ENCODE peak calls at places on chromosomes 13 and 19, in eight cellular contexts. N is natural killer cell; V is tibial artery; R is AG09319; C is brain microvascular endothelial cell; I is thoracic aorta; W is CD8-positive, alpha-beta T cell; Q is endothelial cell. P is an unnamed sample.

GRCh38 chr19:17488593-17489391 is 18.5 kb downstream of the SLC27A1 start:
- DNase-seq in N (peak), V (peak), Q (peak), W (peak), R (no peak), C (no peak), I (no peak), P (no peak)

GRCh38 chr13:46386426-46386995 is 541 bp downstream of the RUBCNL start:
- DNase-seq in N (no peak), C (no peak), V (no peak), R (no peak), W (no peak), I (no peak), Q (no peak), P (no peak)

GRCh38 chr19:13507053-13507611 is 853 bp upstream of the CACNA1A start:
- DNase-seq in Q (no peak), N (no peak), W (no peak), I (no peak), V (no peak), C (no peak), R (no peak), P (no peak)

GRCh38 chr19:16591803-16592556 is 19.8 kb upstream of the SLC35E1 start:
- DNase-seq in V (no peak), R (no peak), N (no peak), C (no peak), W (no peak), Q (no peak), I (no peak), P (no peak)

GRCh38 chr13:68923995-68924394 is 1183.6 kb upstream of the ATXN8OS start:
- DNase-seq in R (no peak), I (no peak), Q (no peak), C (no peak), V (no peak), W (no peak), N (no peak), P (no peak)

GRCh38 chr19:27738569-27739193 is 1474.3 kb downstream of the UQCRFS1 start:
- DNase-seq in W (no peak), N (no peak), Q (no peak), V (no peak), C (no peak), I (no peak), R (no peak), P (no peak)

GRCh38 chr13:38763446-38764381 is 76.8 kb downstream of the FREM2 start:
- DNase-seq in W (no peak), R (peak), I (no peak), V (no peak), C (peak), Q (peak), N (no peak), P (no peak)

GRCh38 chr13:51457086-51457485 is 4.2 kb upstream of the INTS6 start:
- DNase-seq in I (no peak), R (no peak), C (no peak), N (no peak), W (no peak), V (no peak), Q (no peak), P (no peak)

GRCh38 chr19:49746206-49746958 is 16.7 kb downstream of the TSKS start:
- DNase-seq in Q (no peak), N (peak), V (no peak), I (no peak), W (peak), R (no peak), C (no peak), P (no peak)

GRCh38 chr13:68851026-68851425 is 1256.6 kb upstream of the ATXN8OS start:
- DNase-seq in C (no peak), V (no peak), Q (no peak), W (no peak), I (no peak), N (no peak), R (no peak), P (no peak)

GRCh38 chr13:63625869-63626268 is 2210.2 kb upstream of the PCDH20 start:
- DNase-seq in N (no peak), Q (no peak), C (peak), I (no peak), R (no peak), W (no peak), V (no peak), P (no peak)

GRCh38 chr19:39568604-39569003 is 28.6 kb upstream of the EID2 start:
- DNase-seq in I (no peak), Q (no peak), R (no peak), C (peak), V (no peak), W (no peak), N (no peak), P (no peak)

GRCh38 chr19:32581704-32582164 is 744 bp downstream of the PDCD5 start:
- DNase-seq in I (no peak), C (peak), Q (no peak), W (no peak), V (no peak), R (no peak), N (no peak), P (no peak)

GRCh38 chr13:40484101-40484800 is 182.2 kb downstream of the FOXO1 start:
- DNase-seq in R (no peak), I (no peak), W (no peak), N (no peak), V (no peak), C (no peak), Q (no peak), P (no peak)

GRCh38 chr13:20191311-20191901 is 1.3 kb downstream of the GJB2 start:
- DNase-seq in V (no peak), R (no peak), N (no peak), W (no peak), C (no peak), Q (no peak), I (no peak), P (no peak)

GRCh38 chr13:20193924-20194631 is 1.3 kb upstream of the GJB2 start:
- DNase-seq in Q (no peak), I (no peak), V (no peak), C (no peak), N (no peak), W (no peak), R (no peak), P (no peak)

GRCh38 chr13:20192470-20193141 is at the start of gene GJB2:
- DNase-seq in I (no peak), Q (no peak), R (no peak), C (no peak), N (no peak), W (no peak), V (no peak), P (no peak)

GRCh38 chr13:20191902-20192469 is 752 bp downstream of the GJB2 start:
- DNase-seq in I (no peak), N (no peak), Q (no peak), W (no peak), V (no peak), C (no peak), R (no peak), P (no peak)

GRCh38 chr13:20193142-20193923 is 595 bp upstream of the GJB2 start:
- DNase-seq in W (no peak), I (no peak), Q (no peak), R (no peak), V (no peak), C (no peak), N (no peak), P (no peak)
- TF ChIP-seq CTCF in W (no peak), I (no peak), Q (no peak), R (no peak), V (no peak), C (no peak), N (no peak), P (no peak)

GRCh38 chr19:47741544-47742125 is 3.7 kb upstream of the NOP53 start:
- DNase-seq in I (no peak), W (no peak), C (no peak), R (no peak), N (no peak), V (no peak), Q (no peak), P (no peak)

GRCh38 chr19:47740866-47741519 is 4.4 kb upstream of the NOP53 start:
- DNase-seq in V (peak), N (no peak), C (no peak), Q (no peak), I (no peak), R (no peak), W (no peak), P (no peak)

GRCh38 chr19:47742636-47743035 is 2.7 kb upstream of the NOP53 start:
- DNase-seq in R (no peak), W (no peak), I (no peak), C (no peak), N (no peak), V (peak), Q (no peak), P (no peak)

GRCh38 chr19:47749326-47749725 is 4.0 kb downstream of the NOP53 start:
- DNase-seq in C (no peak), W (no peak), V (no peak), I (no peak), N (no peak), Q (no peak), R (no peak), P (no peak)

GRCh38 chr19:47745010-47745901 is at the start of gene NOP53:
- DNase-seq in W (peak), R (peak), Q (peak), C (peak), N (peak), V (peak), I (peak), P (peak)
- TF ChIP-seq CTCF in W (no peak), R (no peak), Q (no peak), C (no peak), N (no peak), V (peak), I (peak), P (no peak)

GRCh38 chr19:3275583-3276340 is 51.3 kb downstream of the CELF5 start:
- DNase-seq in N (peak), W (peak), C (peak), V (no peak), Q (peak), R (peak), I (peak), P (peak)

GRCh38 chr19:3274245-3275067 is 50.0 kb downstream of the CELF5 start:
- DNase-seq in R (no peak), W (no peak), C (no peak), V (no peak), I (no peak), N (no peak), Q (no peak), P (no peak)

GRCh38 chr19:3276341-3276799 is 51.9 kb downstream of the CELF5 start:
- DNase-seq in C (no peak), V (no peak), N (peak), W (peak), I (no peak), Q (peak), R (no peak), P (no peak)

GRCh38 chr19:3272952-3273351 is 48.5 kb downstream of the CELF5 start:
- DNase-seq in V (no peak), W (no peak), I (no peak), N (no peak), C (no peak), Q (no peak), R (no peak), P (no peak)

DNA sequence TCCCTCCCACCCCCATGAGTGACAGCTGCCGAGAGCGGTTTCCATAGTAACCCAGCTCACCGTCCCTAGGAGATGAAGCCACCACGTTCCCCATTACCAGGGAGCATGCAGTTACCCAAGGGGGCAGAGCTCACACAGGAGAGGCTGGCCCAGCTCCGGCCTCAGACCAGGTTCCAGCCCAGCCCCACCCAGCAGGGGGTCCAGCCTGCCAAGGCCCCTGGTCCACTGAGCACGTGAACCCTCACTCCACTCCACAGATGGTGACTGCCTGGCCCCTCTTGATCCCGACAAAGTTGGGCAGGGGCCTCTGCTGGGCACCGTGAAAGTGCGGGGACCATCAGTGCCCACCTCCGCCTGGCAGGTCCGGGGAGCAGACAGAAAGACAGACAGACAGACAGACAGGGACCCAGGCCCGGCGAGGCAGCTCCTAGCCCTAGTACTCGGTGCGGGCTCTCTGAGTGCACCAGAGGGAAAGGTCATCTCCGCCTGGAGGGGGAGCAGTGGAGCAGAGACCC is 50.7 kb downstream of the CELF5 start:
- DNase-seq in W (no peak), R (no peak), C (peak), I (no peak), N (no peak), Q (peak), V (no peak), P (no peak)
- TF ChIP-seq CTCF in W (peak), R (peak), C (peak), I (no peak), N (no peak), Q (peak), V (no peak), P (no peak)

GRCh38 chr19:42465827-42466280 is 23.1 kb upstream of the CXCL17 start:
- DNase-seq in I (no peak), R (no peak), N (no peak), V (no peak), Q (no peak), W (no peak), C (no peak), P (no peak)
- TF ChIP-seq CTCF in I (no peak), R (no peak), N (no peak), V (no peak), Q (no peak), W (no peak), C (no peak), P (no peak)

GRCh38 chr19:35994868-35995654 is at the start of gene SDHAF1:
- DNase-seq in W (peak), R (peak), V (peak), Q (peak), N (peak), I (peak), C (peak), P (peak)
- TF ChIP-seq CTCF in W (no peak), R (no peak), V (no peak), Q (no peak), N (no peak), I (no peak), C (no peak), P (no peak)

GRCh38 chr19:15280915-15281683 is 48.9 kb upstream of the EPHX3 start:
- DNase-seq in R (no peak), Q (no peak), V (peak), N (no peak), C (peak), I (no peak), W (no peak), P (peak)
- TF ChIP-seq CTCF in R (peak), Q (no peak), V (peak), N (no peak), C (peak), I (peak), W (no peak), P (no peak)

GRCh38 chr19:33678796-33679195 is 57.0 kb downstream of the CHST8 start:
- DNase-seq in Q (no peak), I (no peak), V (no peak), C (no peak), W (no peak), R (no peak), N (no peak), P (no peak)
- TF ChIP-seq CTCF in Q (no peak), I (no peak), V (no peak), C (no peak), W (no peak), R (no peak), N (no peak), P (no peak)

P was measured in tibial nerve.